ENCODE peak calls at places on chromosomes 7 and 10, in four cellular contexts. M, U, P and Q are unnamed samples.

GRCh38 chr7:19982841-19983835 is 209.7 kb upstream of the TMEM196 start:
- DNase-seq in M (no peak), U (no peak), P (peak), Q (peak)

GRCh38 chr10:44911951-44912350 is 814 bp downstream of the TMEM72 start:
- DNase-seq in M (no peak), U (no peak), P (no peak), Q (no peak)

GRCh38 chr10:124601431-124602120 is 140.0 kb downstream of the LHPP start:
- DNase-seq in M (no peak), U (no peak), P (peak), Q (no peak)

GRCh38 chr7:34058791-34059550 is 153.6 kb downstream of the BMPER start:
- DNase-seq in M (no peak), U (no peak), P (no peak), Q (no peak)

GRCh38 chr10:70885931-70886903 is 2.1 kb downstream of the PCBD1 start:
- DNase-seq in M (no peak), U (no peak), P (no peak), Q (no peak)

GRCh38 chr7:73615886-73616285 is 8.4 kb downstream of the MLXIPL start:
- DNase-seq in M (no peak), U (no peak), P (no peak), Q (peak)

GRCh38 chr10:25308278-25308677 is 133.5 kb downstream of the GPR158 start:
- DNase-seq in M (no peak), U (no peak), P (no peak), Q (no peak)

GRCh38 chr7:95472521-95473160 is 13.1 kb upstream of the ASB4 start:
- DNase-seq in M (no peak), U (no peak), P (no peak), Q (peak)

GRCh38 chr7:30412810-30413504 is 65.6 kb downstream of the NOD1 start:
- DNase-seq in M (peak), U (peak), P (peak), Q (peak)

GRCh38 chr7:47726047-47726726 is 144.3 kb upstream of the TNS3 start:
- DNase-seq in M (no peak), U (peak), P (no peak), Q (no peak)

GRCh38 chr7:32891800-32892520 is 400 bp upstream of the KBTBD2 start:
- DNase-seq in M (peak), U (peak), P (peak), Q (peak)

GRCh38 chr10:100879741-100880360 is 32.9 kb upstream of the SLF2 start:
- DNase-seq in M (peak), U (no peak), P (no peak), Q (no peak)

GRCh38 chr7:149831730-149832219 is 6.4 kb upstream of the ZNF862 start:
- DNase-seq in M (no peak), U (no peak), P (no peak), Q (no peak)
- TF ChIP-seq RCOR1 in M (no peak), U (no peak), P (no peak), Q (no peak)

GRCh38 chr10:96690755-96691730 is 29.3 kb downstream of the PIK3AP1 start:
- DNase-seq in M (no peak), U (no peak), P (no peak), Q (peak)
- TF ChIP-seq SMC3 in M (no peak), U (no peak), P (peak), Q (no peak)

GRCh38 chr10:88851706-88852105 is at the start of gene ANKRD22:
- DNase-seq in M (no peak), U (no peak), P (no peak), Q (peak)

GRCh38 chr10:88849224-88849623 is 2.4 kb downstream of the ANKRD22 start:
- DNase-seq in M (no peak), U (no peak), P (no peak), Q (peak)

GRCh38 chr10:88852327-88852726 is 683 bp upstream of the ANKRD22 start:
- DNase-seq in M (no peak), U (no peak), P (no peak), Q (no peak)

GRCh38 chr10:88848499-88848898 is 3.1 kb downstream of the ANKRD22 start:
- DNase-seq in M (no peak), U (no peak), P (no peak), Q (peak)

DNA sequence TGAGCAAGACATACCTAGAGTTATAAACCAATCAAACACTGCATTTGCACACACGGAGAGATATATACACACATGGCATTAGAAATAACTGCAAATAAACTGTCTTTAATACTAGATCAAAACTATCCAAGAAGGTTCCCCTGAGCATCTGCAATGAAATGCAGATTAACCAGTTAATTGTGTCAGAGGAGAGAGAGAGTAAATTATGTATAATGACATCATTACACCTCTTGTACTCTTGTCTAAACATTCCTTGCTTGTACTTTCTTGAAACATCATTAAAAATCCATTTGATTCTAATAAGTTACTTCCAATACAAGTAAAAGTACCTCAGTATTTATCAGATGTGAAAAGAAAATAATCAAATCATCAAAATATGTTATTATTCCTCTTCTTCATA is 932 bp downstream of the ANKRD22 start:
- DNase-seq in M (no peak), U (no peak), P (no peak), Q (no peak)
- H2AFZ ChIP-seq in M (no peak), U (peak), P (no peak), Q (no peak)

GRCh38 chr10:78916227-78916626 is 152.5 kb upstream of the ZMIZ1 start:
- DNase-seq in M (no peak), U (no peak), P (no peak), Q (no peak)
- TF ChIP-seq RCOR1 in M (no peak), U (no peak), P (no peak), Q (no peak)

DNA sequence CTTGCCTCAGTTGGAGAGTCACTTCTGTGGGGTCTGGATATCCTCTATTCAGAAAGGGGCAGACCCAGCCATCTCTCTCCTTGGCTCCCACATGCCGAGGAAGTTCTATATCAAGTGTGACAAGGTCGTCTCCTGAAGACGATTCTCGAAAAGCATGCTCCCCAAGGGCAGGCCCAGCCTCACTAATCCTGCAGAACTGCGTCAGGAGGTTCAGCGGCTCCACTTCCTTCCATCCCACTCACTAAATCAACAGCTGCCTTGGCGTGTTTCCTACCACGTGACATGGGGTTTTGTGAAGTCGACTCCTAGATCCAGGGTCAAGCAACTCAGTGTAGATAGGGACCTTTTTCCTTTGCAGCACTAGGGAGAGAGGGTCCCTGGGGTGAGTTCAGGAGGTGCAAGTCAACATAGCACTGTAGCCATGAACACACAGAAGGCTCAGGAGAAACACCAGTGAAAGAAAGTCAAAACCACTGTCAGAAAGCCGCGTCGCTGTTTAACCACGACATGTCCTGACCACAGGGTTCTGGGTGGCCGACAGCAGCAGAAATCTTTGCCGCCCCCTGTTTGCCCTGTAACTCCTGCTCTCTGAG is 156.4 kb downstream of the PRPF18 start:
- DNase-seq in M (no peak), U (no peak), P (peak), Q (peak)
- TF ChIP-seq SMC3 in M (no peak), U (no peak), P (no peak), Q (no peak)

GRCh38 chr7:142478479-142479220 is 220.8 kb upstream of the PRSS58 start:
- DNase-seq in M (peak), U (peak), P (no peak), Q (peak)
- H2AFZ ChIP-seq in M (peak), U (peak), P (no peak), Q (peak)

GRCh38 chr10:60944159-60944909 is at the start of gene RHOBTB1:
- DNase-seq in M (peak), U (peak), P (no peak), Q (peak)
- TF ChIP-seq RCOR1 in M (no peak), U (peak), P (no peak), Q (no peak)

DNA sequence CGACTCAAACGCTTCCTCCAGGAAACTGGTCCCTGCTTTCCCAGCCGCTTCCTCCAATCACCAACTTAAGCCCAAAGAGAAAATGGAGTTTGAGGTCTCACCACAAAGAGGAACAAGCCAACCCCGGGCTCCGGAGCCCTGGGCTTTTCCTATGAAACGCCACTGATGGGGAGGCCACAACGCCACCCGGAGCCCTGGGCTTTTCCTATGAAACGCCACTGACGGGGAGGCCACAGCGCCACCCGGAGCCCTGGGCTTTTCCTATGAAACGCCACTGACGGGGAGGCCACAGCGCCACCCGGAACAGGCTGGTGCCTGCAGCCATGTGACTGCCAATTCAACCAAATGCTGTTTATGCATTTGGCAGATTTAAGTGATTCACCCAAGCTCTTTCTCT is 45.8 kb downstream of the DPYSL4 start:
- DNase-seq in M (no peak), U (no peak), P (no peak), Q (no peak)
- TF ChIP-seq SMC3 in M (no peak), U (no peak), P (no peak), Q (no peak)